ENCODE peak calls at places on chromosomes 5 and 9, in six cellular contexts. E, T, R, F, W and K are unnamed samples.

GRCh38 chr9:134328841-134329575 is 2.8 kb downstream of the RXRA start:
- DNase-seq in T (no peak), R (peak; percentile 73), F (peak; percentile 71), W (no peak), E (peak; percentile 40), K (peak; percentile 39)

GRCh38 chr5:43993634-43994395 is 390.8 kb downstream of the NNT start:
- DNase-seq in T (no peak), W (no peak), R (no peak), E (no peak), F (no peak), K (no peak)

GRCh38 chr5:80093796-80094195 is 58.6 kb downstream of the THBS4 start:
- DNase-seq in W (no peak), E (no peak), F (no peak), T (no peak), R (peak; percentile 55), K (no peak)

GRCh38 chr5:75057551-75057950 is 5.2 kb upstream of the GCNT4 start:
- DNase-seq in F (no peak), R (no peak), T (no peak), W (no peak), E (no peak), K (no peak)

GRCh38 chr5:177509361-177509951 is at the start of gene DOK3:
- DNase-seq in E (no peak), R (no peak), F (no peak), T (no peak), W (no peak), K (no peak)

GRCh38 chr5:1470762-1471211 is 25.5 kb upstream of the SLC6A3 start:
- DNase-seq in F (no peak), W (no peak), T (no peak), R (no peak), E (no peak), K (no peak)

GRCh38 chr5:34044950-34045525 is 2.0 kb upstream of the C1QTNF3 start:
- DNase-seq in W (no peak), T (no peak), E (no peak), F (no peak), R (no peak), K (no peak)

GRCh38 chr9:35798658-35799366 is 7.4 kb downstream of the NPR2 start:
- DNase-seq in W (no peak), T (peak; percentile 76), F (no peak), E (no peak), R (peak; percentile 53), K (peak; percentile 100)

GRCh38 chr9:135230817-135231520 is 143.5 kb downstream of the OLFM1 start:
- DNase-seq in F (no peak), R (no peak), E (no peak), T (no peak), W (peak; percentile 4), K (no peak)

GRCh38 chr9:4272141-4272540 is 27.7 kb downstream of the GLIS3 start:
- DNase-seq in T (no peak), E (no peak), W (no peak), F (no peak), R (no peak), K (no peak)

GRCh38 chr5:67986761-67987160 is 228.8 kb upstream of the PIK3R1 start:
- DNase-seq in F (no peak), R (no peak), E (no peak), W (no peak), T (no peak), K (no peak)

GRCh38 chr9:81686614-81687520 is 2.5 kb downstream of the TLE1 start:
- DNase-seq in E (peak; percentile 74), F (peak; percentile 86), W (peak; percentile 84), R (peak; percentile 93), T (peak; percentile 87), K (peak; percentile 67)

GRCh38 chr5:180350711-180351110 is 2.4 kb downstream of the GFPT2 start:
- DNase-seq in T (no peak), R (no peak), W (no peak), F (no peak), E (no peak), K (no peak)

GRCh38 chr5:171462928-171463843 is 43.7 kb downstream of the FGF18 start:
- DNase-seq in W (no peak), F (no peak), R (no peak), T (peak; percentile 13), E (no peak), K (no peak)

GRCh38 chr9:136945333-136946227 is 537 bp downstream of the C8G start:
- DNase-seq in F (no peak), W (no peak), E (no peak), T (no peak), R (no peak), K (no peak)

GRCh38 chr5:97171703-97172102 is 11.3 kb downstream of the RIOK2 start:
- DNase-seq in F (no peak), E (no peak), R (no peak), T (no peak), W (no peak), K (no peak)

GRCh38 chr5:132322266-132322665 is 28.1 kb downstream of the SLC22A4 start:
- DNase-seq in T (no peak), F (no peak), R (no peak), W (peak; percentile 66), E (no peak), K (no peak)

GRCh38 chr5:95962785-95963184 is 1.1 kb upstream of the ELL2 start:
- DNase-seq in R (peak; percentile 28), F (no peak), T (no peak), W (peak; percentile 72), E (no peak), K (peak; percentile 49)

GRCh38 chr5:146719179-146719578 is 159.4 kb downstream of the PPP2R2B start:
- DNase-seq in E (no peak), R (no peak), T (no peak), W (no peak), F (no peak), K (no peak)

DNA sequence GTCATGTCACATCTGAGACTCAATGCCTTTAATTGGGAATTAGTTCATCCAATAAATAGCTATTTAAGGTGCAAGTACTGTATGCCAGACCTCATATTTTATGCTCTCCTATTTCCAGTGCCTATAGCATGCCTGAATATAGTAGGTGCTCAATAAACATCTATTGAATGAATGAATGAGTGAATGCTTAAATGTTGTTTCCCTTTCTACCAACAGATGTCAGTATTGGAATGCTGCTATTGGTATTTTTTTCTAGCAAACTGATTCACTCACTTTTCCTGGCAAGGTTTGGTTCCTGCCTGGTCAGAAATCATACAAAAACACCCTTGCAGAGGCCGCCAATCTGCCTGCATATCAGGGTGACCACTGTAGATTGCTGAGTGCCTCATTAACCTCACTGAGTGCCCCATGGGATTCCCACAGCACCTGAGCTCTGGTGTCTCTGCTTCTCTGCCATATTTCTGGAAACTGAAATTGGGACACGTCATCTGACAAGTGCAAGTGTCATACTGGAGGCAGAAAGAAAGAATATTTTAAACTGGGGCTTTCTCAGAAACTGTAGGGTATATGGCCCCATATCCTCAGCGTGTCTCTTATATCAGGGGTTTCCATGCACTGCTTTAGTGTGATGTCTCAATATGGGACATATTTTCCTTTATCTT is 359.7 kb downstream of the TRIM32 start:
- DNase-seq in T (no peak), R (no peak), F (no peak), W (no peak), E (no peak), K (peak; percentile 10)
- TF ChIP-seq CTCF in T (peak; percentile 24), R (peak; percentile 18), F (no peak), W (no peak), E (peak; percentile 38), K (peak; percentile 5)

GRCh38 chr5:55591671-55592070 is 56.9 kb upstream of the PLPP1 start:
- DNase-seq in R (no peak), E (no peak), F (no peak), T (no peak), W (no peak), K (no peak)

GRCh38 chr5:55593115-55593472 is 58.3 kb upstream of the PLPP1 start:
- DNase-seq in R (no peak), F (no peak), W (no peak), T (no peak), E (no peak), K (peak; percentile 91)

GRCh38 chr5:55597014-55597981 is 62.5 kb upstream of the PLPP1 start:
- DNase-seq in W (no peak), R (peak; percentile 67), F (peak; percentile 75), T (peak; percentile 82), E (no peak), K (peak; percentile 97)

GRCh38 chr5:55592388-55593114 is 57.8 kb upstream of the PLPP1 start:
- DNase-seq in R (no peak), T (no peak), W (no peak), E (no peak), F (no peak), K (no peak)

GRCh38 chr5:55594636-55595035 is 59.9 kb upstream of the PLPP1 start:
- DNase-seq in F (no peak), E (no peak), W (no peak), T (no peak), R (no peak), K (no peak)
- TF ChIP-seq CTCF in F (no peak), E (no peak), W (no peak), T (no peak), R (no peak), K (no peak)

GRCh38 chr5:142918959-142919635 is 148.9 kb downstream of the ARHGAP26 start:
- DNase-seq in T (no peak), R (no peak), W (no peak), F (no peak), E (no peak), K (no peak)

GRCh38 chr5:142915038-142915437 is 144.9 kb downstream of the ARHGAP26 start:
- DNase-seq in F (no peak), E (no peak), T (no peak), W (no peak), R (no peak), K (no peak)

GRCh38 chr5:142913728-142914338 is 143.7 kb downstream of the ARHGAP26 start:
- DNase-seq in E (no peak), W (no peak), F (no peak), T (no peak), R (no peak), K (peak; percentile 95)

GRCh38 chr5:142911775-142912174 is 141.6 kb downstream of the ARHGAP26 start:
- DNase-seq in F (no peak), T (no peak), R (no peak), W (no peak), E (no peak), K (no peak)

DNA sequence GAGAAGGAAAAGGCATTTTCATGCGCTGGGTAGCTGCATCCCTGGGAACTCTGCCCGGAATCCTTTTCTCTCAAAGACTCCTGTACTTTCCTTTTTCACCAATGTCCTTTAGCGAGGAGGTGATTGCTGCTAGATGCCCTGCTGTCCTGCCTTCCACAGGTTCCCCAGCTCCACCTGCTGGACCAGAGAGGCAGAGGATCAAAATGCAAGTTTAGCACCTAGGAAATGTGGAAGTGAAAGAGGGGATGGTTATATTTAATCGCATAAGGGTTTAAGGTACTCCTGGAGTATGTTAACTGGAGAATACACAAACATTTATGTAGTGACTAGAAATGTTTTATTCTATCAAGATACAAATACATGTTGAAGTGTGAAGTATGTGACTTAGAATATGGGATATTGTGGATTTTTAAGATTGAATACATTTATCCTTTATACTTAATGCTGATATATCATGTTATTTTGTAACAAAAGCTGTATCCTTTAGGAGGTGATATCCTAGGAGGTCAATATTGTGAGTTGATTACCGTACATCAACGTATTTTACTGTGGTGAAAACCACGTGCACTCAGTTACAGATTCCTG is 145.8 kb downstream of the ARHGAP26 start:
- DNase-seq in W (peak; percentile 70), T (peak; percentile 48), R (peak; percentile 64), F (no peak), E (peak; percentile 31), K (peak; percentile 62)
- TF ChIP-seq CTCF in W (peak; percentile 52), T (peak; percentile 53), R (peak; percentile 58), F (no peak), E (peak; percentile 76), K (peak; percentile 61)

DNA sequence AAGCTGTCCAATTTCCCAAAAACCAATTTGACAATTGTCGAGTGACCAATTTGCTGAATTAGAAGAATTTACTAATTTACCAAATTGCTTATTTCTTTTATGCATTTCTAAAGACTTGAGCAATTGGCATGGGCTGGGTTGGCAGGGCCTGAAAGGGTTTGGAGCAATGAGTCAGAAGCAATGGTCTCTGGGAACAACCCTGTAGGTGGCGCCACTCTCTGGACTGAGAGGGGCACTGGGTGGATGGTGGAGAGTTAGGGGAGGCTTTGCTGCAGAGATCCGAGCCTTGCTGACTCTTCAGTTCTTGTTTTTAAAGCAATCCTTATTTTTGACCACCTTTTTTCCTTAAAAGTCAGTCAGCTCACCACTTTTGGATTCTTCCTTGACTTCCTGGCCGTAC is 71.5 kb upstream of the RPS23 start:
- DNase-seq in W (peak; percentile 79), F (peak; percentile 59), T (no peak), E (no peak), R (peak; percentile 32), K (peak; percentile 28)
- TF ChIP-seq CTCF in W (peak; percentile 66), F (peak; percentile 33), T (peak; percentile 38), E (peak; percentile 51), R (peak; percentile 26), K (peak; percentile 65)